ENCODE peak calls at places on chromosomes 6 and 20, in five cellular contexts. G is A549, H is K562, A is HepG2, J is H1. W is an unnamed sample.

GRCh38 chr20:62665826-62666735 is 23.8 kb downstream of the SLCO4A1 start:
- DNase-seq in G (no peak), H (no peak), A (no peak), J (no peak), W (no peak)

GRCh38 chr6:37205189-37205996 is 35.4 kb downstream of the PIM1 start:
- DNase-seq in G (no peak), H (peak), A (no peak), J (no peak), W (no peak)

GRCh38 chr20:60057866-60058807 is 99.9 kb downstream of the CDH26 start:
- DNase-seq in G (no peak), H (no peak), A (no peak), J (peak), W (no peak)

GRCh38 chr6:155201461-155202226 is 62.2 kb upstream of the CLDN20 start:
- DNase-seq in G (no peak), H (no peak), A (no peak), J (no peak), W (no peak)

GRCh38 chr20:36462440-36463211 is 78.7 kb upstream of the MYL9 start:
- DNase-seq in G (no peak), H (no peak), A (no peak), J (peak), W (no peak)

GRCh38 chr20:3739926-3740599 is 7.6 kb downstream of the HSPA12B start:
- DNase-seq in G (no peak), H (peak), A (peak), J (no peak), W (no peak)

GRCh38 chr6:1810880-1811279 is 201.2 kb downstream of the FOXC1 start:
- DNase-seq in G (no peak), H (no peak), A (no peak), J (no peak), W (no peak)

GRCh38 chr20:25382704-25383370 is 7.8 kb downstream of the ABHD12 start:
- DNase-seq in G (no peak), H (no peak), A (no peak), J (no peak), W (no peak)

GRCh38 chr6:158911746-158912158 is 88.2 kb downstream of the RSPH3 start:
- DNase-seq in G (no peak), H (no peak), A (no peak), J (no peak), W (peak)

GRCh38 chr20:38298768-38299288 is 5.1 kb upstream of the BPI start:
- DNase-seq in G (no peak), H (no peak), A (no peak), J (no peak), W (no peak)

GRCh38 chr20:18019068-18019467 is 38.6 kb downstream of the OVOL2 start:
- DNase-seq in G (peak), H (peak), A (peak), J (no peak), W (no peak)

GRCh38 chr6:15255481-15256414 is 9.9 kb downstream of the JARID2 start:
- DNase-seq in G (no peak), H (no peak), A (no peak), J (no peak), W (peak)

GRCh38 chr6:75856902-75857301 is 107.9 kb downstream of the MYO6 start:
- DNase-seq in G (no peak), H (no peak), A (no peak), J (no peak), W (no peak)

GRCh38 chr20:15556869-15557268 is 1016.4 kb downstream of the KIF16B start:
- DNase-seq in G (no peak), H (no peak), A (no peak), J (no peak), W (no peak)

GRCh38 chr6:141641406-141641805 is 491.3 kb upstream of the GJE1 start:
- DNase-seq in G (no peak), H (no peak), A (no peak), J (no peak), W (no peak)

GRCh38 chr20:49408705-49409104 is 73.8 kb downstream of the KCNB1 start:
- DNase-seq in G (no peak), H (no peak), A (no peak), J (no peak), W (no peak)

GRCh38 chr20:63272105-63273078 is at the start of gene ARFGAP1:
- DNase-seq in G (peak), H (peak), A (peak), J (peak), W (peak)

GRCh38 chr6:1792989-1793388 is 183.3 kb downstream of the FOXC1 start:
- DNase-seq in G (peak), H (peak), A (peak), J (no peak), W (no peak)

GRCh38 chr20:25606094-25606640 is 17.6 kb downstream of the NANP start:
- DNase-seq in G (no peak), H (no peak), A (no peak), J (no peak), W (no peak)

GRCh38 chr6:161547617-161548016 is 273.8 kb upstream of the AGPAT4 start:
- DNase-seq in G (no peak), H (no peak), A (no peak), J (no peak), W (no peak)

GRCh38 chr6:21710908-21711627 is 117.5 kb downstream of the SOX4 start:
- DNase-seq in G (no peak), H (no peak), A (peak), J (no peak), W (no peak)

GRCh38 chr6:15400572-15401004 is 154.7 kb downstream of the JARID2 start:
- DNase-seq in G (peak), H (peak), A (no peak), J (no peak), W (no peak)

GRCh38 chr20:2815242-2815900 is 584 bp downstream of the C20orf141 start:
- DNase-seq in G (no peak), H (no peak), A (no peak), J (no peak), W (no peak)

GRCh38 chr6:106631356-106631755 is 2.0 kb downstream of the QRSL1 start:
- DNase-seq in G (no peak), H (no peak), A (no peak), J (no peak), W (no peak)

GRCh38 chr20:44969320-44969879 is 3.1 kb downstream of the STK4 start:
- DNase-seq in G (no peak), H (no peak), A (no peak), J (no peak), W (no peak)

GRCh38 chr20:44967207-44967807 is 995 bp downstream of the STK4 start:
- DNase-seq in G (no peak), H (no peak), A (peak), J (no peak), W (no peak)

GRCh38 chr20:44973053-44973452 is 6.7 kb downstream of the STK4 start:
- DNase-seq in G (no peak), H (no peak), A (no peak), J (no peak), W (no peak)

GRCh38 chr20:44966030-44966961 is at the start of gene STK4:
- DNase-seq in G (peak), H (peak), A (peak), J (peak), W (peak)

DNA sequence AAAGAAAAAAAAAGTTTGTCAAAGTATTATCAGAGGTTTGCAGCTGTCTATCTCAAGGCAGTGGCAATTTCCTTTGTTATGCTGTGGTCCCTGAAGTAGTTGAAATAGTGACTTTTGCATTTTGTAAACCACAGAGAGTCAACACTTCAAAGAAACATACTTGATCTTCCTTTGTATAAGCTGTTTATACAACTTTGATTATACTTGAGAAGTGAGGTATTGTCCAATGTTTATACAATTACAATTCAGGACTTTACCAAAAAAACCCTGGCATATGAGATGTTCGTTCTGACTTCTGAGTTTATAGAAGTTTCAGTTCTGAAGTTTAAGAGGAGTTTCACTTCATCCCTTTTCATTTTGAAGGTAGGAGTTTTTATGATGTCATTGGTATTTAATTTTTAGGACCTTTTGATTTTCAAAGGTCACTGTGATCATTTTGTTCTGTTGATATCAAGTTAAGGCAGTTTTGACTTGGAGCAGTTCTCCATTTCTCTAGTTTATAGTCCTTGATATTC is 4.0 kb downstream of the STK4 start:
- DNase-seq in G (no peak), H (no peak), A (no peak), J (no peak), W (no peak)
- TF ChIP-seq HDAC2 in G (no peak), H (no peak), A (no peak), J (no peak), W (no peak)

DNA sequence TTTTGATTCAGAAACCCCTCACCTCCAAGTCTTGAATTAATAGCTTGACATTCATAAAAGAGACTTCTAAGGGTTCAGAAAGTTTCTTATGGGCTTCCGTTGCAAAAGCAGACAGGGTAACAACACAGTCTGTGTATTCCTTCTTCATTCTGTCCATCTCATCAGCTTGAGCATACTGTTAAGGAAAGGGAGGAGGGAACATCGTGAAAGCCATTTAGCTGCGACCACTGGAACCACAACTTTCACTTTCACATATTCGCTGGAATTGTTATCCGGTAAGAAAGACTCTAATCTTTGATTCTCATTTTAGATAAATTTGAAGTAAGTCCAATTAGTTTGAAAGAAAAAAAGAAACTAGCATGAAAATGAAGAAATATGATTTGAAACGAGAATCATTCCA is 174.4 kb downstream of the SYNE1 start:
- DNase-seq in G (no peak), H (no peak), A (no peak), J (no peak), W (no peak)
- TF ChIP-seq HDAC2 in G (no peak), H (no peak), A (no peak), J (no peak), W (no peak)

DNA sequence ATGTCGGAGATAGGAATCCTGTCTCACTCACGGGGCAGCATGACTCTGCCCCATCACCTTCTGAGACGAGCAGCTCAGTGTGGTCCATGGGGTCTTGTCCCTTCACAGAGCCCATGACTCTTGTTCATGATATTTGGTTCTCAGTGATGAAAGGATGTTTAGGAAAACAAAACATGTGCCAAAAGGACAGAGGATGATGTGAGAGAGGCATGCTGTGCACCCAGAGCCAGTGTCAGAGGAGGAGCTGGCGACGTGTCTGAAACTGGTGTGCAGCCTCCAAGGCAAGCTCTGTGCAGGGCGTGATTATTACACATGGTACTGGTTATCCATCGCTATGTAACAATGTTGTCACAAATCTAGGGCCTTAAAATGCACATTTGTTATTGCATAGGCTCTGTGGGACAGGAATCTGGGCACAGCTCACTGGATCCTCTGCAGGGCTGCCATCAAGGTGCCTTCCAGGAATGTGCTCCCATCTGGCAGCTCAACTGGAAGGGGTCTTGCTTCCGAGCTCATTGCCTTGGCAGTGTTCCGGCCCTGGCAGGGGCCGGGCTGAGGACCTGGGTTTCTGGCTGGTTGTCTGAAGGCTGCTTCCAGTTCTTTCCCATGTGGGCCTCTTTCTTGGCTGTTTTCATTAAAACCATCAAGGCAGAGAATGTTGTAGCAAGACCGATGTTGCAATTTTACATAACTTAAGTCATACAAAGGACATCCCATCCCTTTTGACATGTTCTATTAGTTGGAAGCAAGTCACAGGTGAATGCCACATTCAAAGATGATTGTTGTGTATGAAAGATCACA is 175.4 kb downstream of the ERMARD start:
- DNase-seq in G (no peak), H (no peak), A (no peak), J (no peak), W (no peak)
- TF ChIP-seq HDAC2 in G (no peak), H (no peak), A (no peak), J (no peak), W (no peak)

GRCh38 chr6:16728513-16729182 is 32.6 kb downstream of the ATXN1 start:
- DNase-seq in G (no peak), H (no peak), A (no peak), J (no peak), W (no peak)
- TF ChIP-seq HDAC2 in G (no peak), H (no peak), A (no peak), J (no peak), W (no peak)

GRCh38 chr6:4185419-4185818 is 50.0 kb upstream of the ECI2 start:
- DNase-seq in G (no peak), H (no peak), A (no peak), J (no peak), W (no peak)

GRCh38 chr6:4178737-4179333 is 43.5 kb upstream of the ECI2 start:
- DNase-seq in G (no peak), H (peak), A (no peak), J (no peak), W (no peak)

GRCh38 chr6:4176907-4177306 is 41.5 kb upstream of the ECI2 start:
- DNase-seq in G (no peak), H (peak), A (no peak), J (no peak), W (no peak)

GRCh38 chr6:4179960-4180652 is 44.7 kb upstream of the ECI2 start:
- DNase-seq in G (no peak), H (no peak), A (no peak), J (no peak), W (no peak)

DNA sequence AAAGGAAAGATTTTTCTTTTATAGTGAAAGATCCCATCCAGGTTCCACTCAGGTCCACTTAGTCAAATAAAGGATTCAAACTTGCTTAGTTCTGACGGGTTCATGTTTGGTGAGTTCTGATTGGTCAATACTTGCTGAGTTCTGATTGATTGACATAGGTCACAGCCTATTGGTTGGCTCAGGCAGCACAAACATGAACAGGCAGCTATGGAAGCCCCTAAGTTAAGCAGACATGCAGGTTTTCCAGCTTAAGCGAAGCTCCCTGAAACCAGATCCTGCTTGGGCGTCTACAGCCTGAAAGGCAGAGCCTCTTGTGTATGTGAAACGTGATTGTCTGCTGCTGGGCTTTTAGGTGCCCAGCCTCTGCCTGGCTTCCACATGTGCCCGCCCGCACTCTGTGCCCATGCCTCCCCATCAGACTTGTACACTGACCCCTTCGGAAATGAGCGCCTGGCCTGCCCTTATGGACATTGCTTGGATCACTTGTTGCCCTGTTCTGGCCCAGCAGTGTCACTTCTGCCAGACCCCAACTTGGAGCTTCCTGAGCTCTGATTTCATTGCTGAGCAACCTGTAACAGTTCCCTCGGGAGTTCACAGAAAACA is 45.4 kb upstream of the ECI2 start:
- DNase-seq in G (no peak), H (peak), A (peak), J (no peak), W (no peak)
- TF ChIP-seq HDAC2 in G (no peak), H (no peak), A (no peak), J (no peak), W (no peak)

GRCh38 chr6:168145747-168146596 is 67.0 kb upstream of the FRMD1 start:
- DNase-seq in G (no peak), H (no peak), A (no peak), J (peak), W (no peak)

GRCh38 chr6:168150551-168151444 is 71.8 kb upstream of the FRMD1 start:
- DNase-seq in G (no peak), H (no peak), A (no peak), J (peak), W (no peak)

GRCh38 chr6:168147205-168147738 is 68.3 kb upstream of the FRMD1 start:
- DNase-seq in G (no peak), H (no peak), A (no peak), J (no peak), W (no peak)

GRCh38 chr6:168148231-168148849 is 69.3 kb upstream of the FRMD1 start:
- DNase-seq in G (no peak), H (no peak), A (no peak), J (peak), W (no peak)

DNA sequence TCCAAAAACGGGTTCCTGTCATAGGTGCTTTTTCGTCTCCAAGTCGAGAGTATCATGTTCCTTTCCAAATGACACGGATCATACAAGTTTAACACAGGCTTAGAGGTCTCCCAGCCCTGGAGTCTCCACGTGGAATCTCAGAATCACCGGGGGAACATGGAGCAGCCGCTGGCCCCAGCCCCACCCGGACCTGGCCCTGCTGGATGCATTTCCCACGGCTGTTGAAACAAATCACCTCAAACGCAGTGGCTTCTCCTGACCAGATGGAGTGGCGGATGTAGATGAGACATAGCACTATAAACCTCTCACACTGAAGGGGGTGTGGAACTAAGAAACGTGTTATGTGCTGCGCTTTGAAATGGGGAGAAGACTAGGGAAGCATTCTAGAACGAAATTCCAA is 70.0 kb upstream of the FRMD1 start:
- DNase-seq in G (no peak), H (no peak), A (no peak), J (no peak), W (no peak)
- TF ChIP-seq HDAC2 in G (no peak), H (no peak), A (no peak), J (no peak), W (no peak)

GRCh38 chr6:31008165-31008564 is 2.1 kb upstream of the MUC22 start:
- DNase-seq in G (no peak), H (no peak), A (no peak), J (no peak), W (no peak)

GRCh38 chr6:31007694-31008093 is 2.6 kb upstream of the MUC22 start:
- DNase-seq in G (peak), H (no peak), A (no peak), J (no peak), W (no peak)

GRCh38 chr6:31011153-31011552 is 879 bp downstream of the MUC22 start:
- DNase-seq in G (no peak), H (no peak), A (peak), J (no peak), W (no peak)

GRCh38 chr6:31009731-31010130 is 543 bp upstream of the MUC22 start:
- DNase-seq in G (no peak), H (no peak), A (no peak), J (no peak), W (no peak)

DNA sequence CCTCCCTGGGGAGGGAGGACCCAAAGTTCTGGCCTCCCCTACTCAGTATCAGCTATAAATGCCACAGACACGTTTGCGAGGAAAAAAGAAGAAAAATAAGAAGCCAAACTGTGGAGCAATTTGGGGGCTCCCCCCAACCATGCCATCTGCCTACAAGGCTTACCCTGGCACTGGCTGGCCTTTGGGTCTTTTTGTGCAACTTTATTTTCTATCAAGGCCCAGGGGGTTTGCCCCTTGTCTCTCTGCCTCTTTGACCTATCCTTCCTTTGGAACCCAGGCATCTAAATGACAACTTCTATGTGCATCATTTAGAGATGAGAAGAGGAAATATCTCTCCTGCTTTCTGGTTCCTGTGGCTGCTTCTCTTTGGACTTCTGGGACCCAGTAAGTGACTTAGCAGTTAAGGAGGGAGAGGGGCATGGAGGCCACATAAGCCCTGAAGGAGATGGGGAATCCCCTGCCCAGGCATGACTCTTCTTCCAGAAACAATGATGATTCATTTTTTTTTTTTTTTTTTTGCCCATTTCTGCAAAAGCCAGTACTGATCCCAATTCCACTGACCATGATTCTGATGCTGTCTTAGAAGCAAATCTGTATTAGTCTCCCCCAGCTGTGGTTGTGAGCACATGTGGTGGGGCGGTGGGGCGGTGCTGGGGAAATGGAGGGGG is at the start of gene MUC22:
- DNase-seq in G (no peak), H (no peak), A (no peak), J (no peak), W (no peak)
- TF ChIP-seq HDAC2 in G (no peak), H (no peak), A (no peak), J (no peak), W (no peak)

GRCh38 chr6:87808005-87808757 is 106.1 kb upstream of the AKIRIN2 start:
- DNase-seq in G (no peak), H (no peak), A (no peak), J (no peak), W (no peak)
- TF ChIP-seq HDAC2 in G (no peak), H (no peak), A (no peak), J (no peak), W (no peak)

W was measured in GM12878.